ENCODE peak calls at places on chromosome 17, in ten cellular contexts. R is CD8-positive, alpha-beta T cell; X is GM06990; D is lung; S is effector memory CD4-positive, alpha-beta T cell; L is GM12864; K is heart left ventricle; V is CD4-positive, alpha-beta memory T cell; M is cardiac fibroblast; F is pancreas. H is an unnamed sample.

GRCh38 chr17:19935169-19935568 is 42.5 kb downstream of the AKAP10 start:
- DNase-seq in R (no peak), X (no peak), D (no peak), S (no peak), L (no peak), K (no peak), V (no peak), M (peak), F (no peak), H (no peak)

GRCh38 chr17:12867726-12868125 is 78.4 kb downstream of the ARHGAP44 start:
- DNase-seq in R (no peak), X (peak), D (no peak), S (no peak), L (no peak), K (no peak), V (no peak), M (no peak), F (no peak), H (no peak)

GRCh38 chr17:8272421-8272820 is 16.0 kb upstream of the RANGRF start:
- DNase-seq in R (no peak), X (no peak), D (no peak), S (no peak), L (no peak), K (no peak), V (no peak), M (no peak), F (no peak), H (no peak)

GRCh38 chr17:4509402-4509801 is 10.7 kb downstream of the SPNS2 start:
- DNase-seq in R (no peak), X (no peak), D (no peak), S (no peak), L (no peak), K (no peak), V (no peak), M (no peak), F (peak), H (no peak)

GRCh38 chr17:56185491-56185890 is 32.2 kb downstream of the ANKFN1 start:
- DNase-seq in R (no peak), X (no peak), D (no peak), S (no peak), L (no peak), K (no peak), V (no peak), M (peak), F (no peak), H (peak)

GRCh38 chr17:58312021-58312630 is 16.5 kb downstream of the TSPOAP1 start:
- DNase-seq in R (no peak), X (no peak), D (no peak), S (no peak), L (no peak), K (no peak), V (no peak), M (no peak), F (no peak), H (no peak)

GRCh38 chr17:19306160-19307111 is 56.1 kb downstream of the B9D1 start:
- DNase-seq in R (no peak), X (peak), D (no peak), S (peak), L (peak), K (no peak), V (peak), M (peak), F (no peak), H (no peak)

GRCh38 chr17:41967141-41967920 is 736 bp downstream of the CNP start:
- DNase-seq in R (no peak), X (no peak), D (no peak), S (peak), L (no peak), K (peak), V (no peak), M (peak), F (peak), H (no peak)

GRCh38 chr17:3575506-3575905 is 17.9 kb upstream of the TRPV3 start:
- DNase-seq in R (no peak), X (no peak), D (no peak), S (no peak), L (no peak), K (no peak), V (no peak), M (peak), F (no peak), H (no peak)

GRCh38 chr17:51430581-51430980 is 170.2 kb downstream of the UTP18 start:
- DNase-seq in R (no peak), X (no peak), D (no peak), S (no peak), L (no peak), K (no peak), V (no peak), M (no peak), F (no peak), H (no peak)

GRCh38 chr17:4433515-4434031 is at the start of gene SPNS3:
- DNase-seq in R (peak), X (peak), D (no peak), S (no peak), L (no peak), K (peak), V (peak), M (no peak), F (no peak), H (no peak)

GRCh38 chr17:34598161-34598776 is 18.9 kb downstream of the TMEM132E start:
- DNase-seq in R (no peak), X (no peak), D (no peak), S (no peak), L (no peak), K (no peak), V (no peak), M (no peak), F (no peak), H (no peak)

GRCh38 chr17:29292071-29292991 is 1.6 kb downstream of the NUFIP2 start:
- DNase-seq in R (peak), X (peak), D (peak), S (peak), L (no peak), K (peak), V (peak), M (peak), F (peak), H (no peak)

GRCh38 chr17:80786470-80786869 is 205.2 kb upstream of the CHMP6 start:
- DNase-seq in R (no peak), X (no peak), D (no peak), S (no peak), L (no peak), K (no peak), V (no peak), M (no peak), F (no peak), H (peak)

GRCh38 chr17:61578645-61579044 is 12.4 kb downstream of the NACA2 start:
- DNase-seq in R (no peak), X (no peak), D (no peak), S (no peak), L (no peak), K (no peak), V (no peak), M (no peak), F (no peak), H (no peak)

GRCh38 chr17:35374766-35375344 is 1.4 kb upstream of the SLFN11 start:
- DNase-seq in R (no peak), X (no peak), D (no peak), S (no peak), L (no peak), K (no peak), V (no peak), M (no peak), F (no peak), H (no peak)

GRCh38 chr17:58756246-58757161 is 850 bp downstream of the PPM1E start:
- DNase-seq in R (no peak), X (peak), D (no peak), S (no peak), L (no peak), K (peak), V (no peak), M (peak), F (no peak), H (no peak)

GRCh38 chr17:70048020-70048419 is 27.0 kb upstream of the KCNJ16 start:
- DNase-seq in R (no peak), X (no peak), D (no peak), S (no peak), L (no peak), K (no peak), V (no peak), M (no peak), F (no peak), H (no peak)

GRCh38 chr17:7043544-7044268 is at the start of gene SLC16A11:
- DNase-seq in R (no peak), X (peak), D (no peak), S (no peak), L (no peak), K (peak), V (peak), M (peak), F (peak), H (no peak)

GRCh38 chr17:703081-703875 is 11.4 kb downstream of the VPS53 start:
- DNase-seq in R (no peak), X (no peak), D (no peak), S (no peak), L (no peak), K (no peak), V (no peak), M (peak), F (no peak), H (no peak)

GRCh38 chr17:19359856-19360255 is 2.7 kb downstream of the B9D1 start:
- DNase-seq in R (no peak), X (no peak), D (no peak), S (no peak), L (no peak), K (no peak), V (no peak), M (no peak), F (no peak), H (no peak)

GRCh38 chr17:81814748-81815645 is 11.0 kb downstream of the GCGR start:
- DNase-seq in R (no peak), X (no peak), D (no peak), S (no peak), L (no peak), K (no peak), V (no peak), M (no peak), F (peak), H (no peak)

GRCh38 chr17:42817866-42818265 is 6.2 kb downstream of the BECN1 start:
- DNase-seq in R (no peak), X (no peak), D (no peak), S (no peak), L (no peak), K (no peak), V (no peak), M (peak), F (no peak), H (no peak)

GRCh38 chr17:21028192-21028591 is 14.6 kb downstream of the USP22 start:
- DNase-seq in R (no peak), X (no peak), D (no peak), S (no peak), L (no peak), K (no peak), V (no peak), M (no peak), F (no peak), H (no peak)

GRCh38 chr17:31598921-31599571 is 207.6 kb downstream of the RAB11FIP4 start:
- DNase-seq in R (no peak), X (no peak), D (no peak), S (no peak), L (no peak), K (no peak), V (no peak), M (peak), F (no peak), H (no peak)

GRCh38 chr17:29977836-29978235 is 36.4 kb downstream of the EFCAB5 start:
- DNase-seq in R (no peak), X (no peak), D (no peak), S (no peak), L (no peak), K (no peak), V (no peak), M (peak), F (no peak), H (peak)

GRCh38 chr17:5821813-5822212 is 237.5 kb upstream of the NLRP1 start:
- DNase-seq in R (no peak), X (no peak), D (peak), S (no peak), L (no peak), K (no peak), V (no peak), M (no peak), F (no peak), H (no peak)

GRCh38 chr17:45382982-45383381 is 49.7 kb downstream of the ARHGAP27 start:
- DNase-seq in R (no peak), X (no peak), D (no peak), S (no peak), L (no peak), K (no peak), V (no peak), M (no peak), F (no peak), H (no peak)

GRCh38 chr17:58032691-58033415 is 25.8 kb upstream of the SRSF1 start:
- DNase-seq in R (no peak), X (no peak), D (no peak), S (no peak), L (no peak), K (no peak), V (no peak), M (no peak), F (no peak), H (no peak)

GRCh38 chr17:50556803-50557202 is 3.7 kb upstream of the CACNA1G start:
- DNase-seq in R (no peak), X (no peak), D (no peak), S (no peak), L (no peak), K (no peak), V (no peak), M (no peak), F (peak), H (no peak)

GRCh38 chr17:32393904-32394303 is 43.9 kb downstream of the ZNF207 start:
- DNase-seq in R (no peak), X (no peak), D (no peak), S (no peak), L (no peak), K (no peak), V (no peak), M (no peak), F (no peak), H (no peak)

GRCh38 chr17:6831662-6832263 is at the start of gene TEKT1:
- DNase-seq in R (peak), X (peak), D (peak), S (peak), L (no peak), K (peak), V (peak), M (peak), F (peak), H (peak)

GRCh38 chr17:48012151-48012520 is 25.5 kb downstream of the COPZ2 start:
- DNase-seq in R (no peak), X (peak), D (no peak), S (peak), L (no peak), K (peak), V (peak), M (no peak), F (peak), H (no peak)

GRCh38 chr17:48013876-48014602 is 23.6 kb downstream of the COPZ2 start:
- DNase-seq in R (no peak), X (no peak), D (no peak), S (no peak), L (no peak), K (no peak), V (no peak), M (no peak), F (no peak), H (no peak)

GRCh38 chr17:48010193-48010592 is 27.4 kb downstream of the COPZ2 start:
- DNase-seq in R (no peak), X (no peak), D (no peak), S (no peak), L (no peak), K (no peak), V (no peak), M (no peak), F (no peak), H (no peak)

GRCh38 chr17:48014603-48015037 is 23.0 kb downstream of the COPZ2 start:
- DNase-seq in R (no peak), X (no peak), D (no peak), S (no peak), L (no peak), K (no peak), V (no peak), M (no peak), F (no peak), H (no peak)

GRCh38 chr17:48011405-48012150 is 26.0 kb downstream of the COPZ2 start:
- DNase-seq in R (no peak), X (no peak), D (no peak), S (peak), L (no peak), K (no peak), V (peak), M (peak), F (no peak), H (no peak)
- H3K4me3 ChIP-seq in R (peak), X (peak), D (no peak), S (peak), L (peak), K (peak), V (no peak), M (peak), F (no peak), H (peak)

DNA sequence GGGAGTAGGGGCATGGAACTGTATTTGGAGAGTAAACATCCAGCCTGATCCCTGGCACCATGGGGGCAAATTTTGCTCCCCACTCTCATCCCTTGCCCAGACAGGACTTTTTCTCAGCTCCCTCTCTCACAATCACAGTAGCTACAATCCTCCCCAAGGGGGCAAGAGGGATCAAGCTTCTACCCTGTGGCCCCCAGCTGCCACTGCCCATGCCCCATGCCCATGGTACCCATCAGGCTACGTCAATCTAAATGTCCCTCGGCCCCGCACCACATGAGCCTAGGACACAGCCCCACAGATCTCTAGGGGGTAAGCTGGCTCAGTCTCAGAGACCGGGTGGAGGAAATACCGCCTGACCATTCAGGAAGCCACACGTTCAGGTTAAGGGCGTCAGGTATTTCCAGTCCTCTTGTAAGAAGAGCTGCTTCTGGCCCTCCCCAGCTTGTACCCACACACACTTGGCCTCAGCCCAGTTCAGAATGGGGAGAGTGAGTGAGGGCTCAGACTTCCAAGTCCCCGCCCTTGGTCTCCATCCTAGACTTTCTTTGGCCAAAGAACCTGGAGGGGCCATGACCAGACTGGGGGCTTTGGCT is 1.8 kb downstream of the CACNB1 start:
- DNase-seq in R (no peak), X (no peak), D (peak), S (no peak), L (no peak), K (no peak), V (no peak), M (no peak), F (no peak), H (no peak)
- H3K4me3 ChIP-seq in R (no peak), X (peak), D (no peak), S (no peak), L (peak), K (peak), V (no peak), M (peak), F (no peak), H (peak)

GRCh38 chr17:9410737-9411136 is 164.9 kb downstream of the STX8 start:
- DNase-seq in R (no peak), X (no peak), D (no peak), S (no peak), L (no peak), K (no peak), V (no peak), M (no peak), F (no peak), H (no peak)

GRCh38 chr17:9410285-9410684 is 165.3 kb downstream of the STX8 start:
- DNase-seq in R (no peak), X (no peak), D (no peak), S (no peak), L (no peak), K (no peak), V (no peak), M (no peak), F (no peak), H (no peak)

GRCh38 chr17:9409026-9409425 is 166.6 kb downstream of the STX8 start:
- DNase-seq in R (no peak), X (no peak), D (no peak), S (no peak), L (no peak), K (no peak), V (no peak), M (no peak), F (no peak), H (no peak)

GRCh38 chr17:9408381-9408780 is 167.2 kb downstream of the STX8 start:
- DNase-seq in R (no peak), X (no peak), D (no peak), S (no peak), L (no peak), K (no peak), V (no peak), M (peak), F (no peak), H (peak)

GRCh38 chr17:9409430-9409829 is 166.2 kb downstream of the STX8 start:
- DNase-seq in R (no peak), X (no peak), D (no peak), S (no peak), L (no peak), K (no peak), V (no peak), M (peak), F (no peak), H (no peak)
- H3K4me3 ChIP-seq in R (no peak), X (no peak), D (no peak), S (no peak), L (no peak), K (no peak), V (no peak), M (no peak), F (no peak), H (no peak)

GRCh38 chr17:1726626-1727257 is 2.2 kb downstream of the WDR81 start:
- DNase-seq in R (no peak), X (no peak), D (no peak), S (no peak), L (no peak), K (no peak), V (no peak), M (no peak), F (no peak), H (no peak)
- H3K4me3 ChIP-seq in R (no peak), X (no peak), D (no peak), S (no peak), L (no peak), K (no peak), V (no peak), M (no peak), F (no peak), H (no peak)

DNA sequence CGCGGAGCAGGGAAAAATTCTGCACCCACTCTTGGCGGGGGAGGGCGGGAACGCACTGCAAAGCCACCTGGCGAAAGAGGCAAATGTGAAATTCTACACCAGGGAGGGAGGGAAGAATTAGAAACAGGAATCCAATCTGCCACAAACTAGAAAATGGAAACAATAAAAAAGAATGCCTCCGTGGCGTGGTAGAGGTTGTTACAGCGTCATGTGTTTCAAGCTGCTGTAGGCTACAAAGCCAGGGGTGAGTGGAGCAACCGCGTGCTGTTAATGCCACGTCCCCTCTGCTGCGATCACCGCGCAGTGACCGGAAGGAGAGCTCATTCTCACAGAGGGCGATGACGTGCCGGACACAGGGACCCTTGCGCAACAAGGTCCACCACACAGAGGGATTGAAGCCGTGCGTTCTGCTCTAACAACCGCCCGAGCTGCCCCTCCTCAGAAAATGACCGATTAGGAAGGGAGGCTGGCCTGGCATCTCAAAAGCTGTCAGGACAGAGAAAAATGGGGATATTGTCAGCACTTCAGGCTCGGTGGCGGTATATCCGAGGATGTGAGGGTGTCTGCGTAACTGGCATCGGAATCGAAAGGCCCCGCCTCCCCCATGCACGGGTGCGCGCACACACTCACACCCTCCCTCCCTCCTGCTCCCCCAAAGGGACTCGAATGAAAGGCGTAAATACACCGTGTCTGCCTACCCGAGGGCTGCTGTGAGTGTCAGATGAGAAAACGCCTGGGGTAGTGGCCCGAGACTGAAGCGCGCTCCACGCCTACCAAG is 70.8 kb upstream of the TNRC6C start:
- DNase-seq in R (peak), X (peak), D (peak), S (peak), L (no peak), K (peak), V (peak), M (peak), F (peak), H (peak)
- H3K4me3 ChIP-seq in R (peak), X (peak), D (peak), S (peak), L (no peak), K (peak), V (peak), M (peak), F (peak), H (peak)

H was measured in skeletal muscle cell.